ENCODE peak calls at places on chromosome 9, in nine cellular contexts. Y is tibial artery, R is progenitor cell of endocrine pancreas, P is neural progenitor cell, O is tibial nerve, B is uterus, I is foreskin fibroblast, L is HFFc6, W is lower leg skin. M is an unnamed sample.

GRCh38 chr9:125405938-125406811 is 144.5 kb downstream of the GAPVD1 start:
- DNase-seq in I (no peak), P (no peak), R (no peak), B (no peak), O (no peak), L (peak; percentile 57), W (no peak), Y (no peak), M (no peak)

GRCh38 chr9:93304574-93305496 is 120.9 kb downstream of the WNK2 start:
- DNase-seq in O (peak; percentile 58), L (peak; percentile 48), B (peak; percentile 55), Y (peak; percentile 69), W (peak; percentile 40), R (peak; percentile 56), P (peak; percentile 81), I (peak; percentile 32), M (no peak)

GRCh38 chr9:116437411-116438370 is 249.4 kb upstream of the TRIM32 start:
- DNase-seq in R (no peak), L (no peak), P (no peak), Y (no peak), I (no peak), O (no peak), W (no peak), B (no peak), M (no peak)

GRCh38 chr9:211557-211956 is 3.1 kb upstream of the DOCK8 start:
- DNase-seq in O (peak; percentile 46), L (no peak), W (no peak), I (no peak), B (no peak), Y (no peak), R (no peak), P (no peak), M (no peak)

GRCh38 chr9:92175441-92175840 is 60.2 kb upstream of the SPTLC1 start:
- DNase-seq in R (no peak), O (no peak), I (no peak), L (no peak), Y (no peak), P (no peak), W (no peak), B (no peak), M (no peak)

GRCh38 chr9:137402752-137403151 is 20.2 kb downstream of the EXD3 start:
- DNase-seq in B (no peak), P (no peak), R (no peak), I (no peak), O (no peak), L (no peak), W (no peak), Y (no peak), M (no peak)

GRCh38 chr9:92324889-92325268 is 271 bp downstream of the NOL8 start:
- DNase-seq in R (no peak), B (peak; percentile 61), W (no peak), P (no peak), Y (no peak), I (peak; percentile 14), O (no peak), L (peak; percentile 4), M (peak; percentile 29)

GRCh38 chr9:19232830-19233194 is 2.3 kb downstream of the DENND4C start:
- DNase-seq in I (peak; percentile 19), O (no peak), L (peak; percentile 14), Y (no peak), P (no peak), W (no peak), R (no peak), B (no peak), M (no peak)

GRCh38 chr9:73715591-73715990 is 563.9 kb downstream of the ANXA1 start:
- DNase-seq in I (no peak), L (no peak), O (no peak), B (no peak), W (no peak), R (no peak), P (no peak), Y (no peak), M (no peak)

GRCh38 chr9:130857864-130858730 is 23.0 kb downstream of the ABL1 start:
- DNase-seq in I (peak; percentile 68), R (no peak), B (peak; percentile 76), L (peak; percentile 74), P (no peak), Y (peak; percentile 93), W (no peak), O (peak; percentile 82), M (no peak)

GRCh38 chr9:82606761-82607382 is 456.1 kb downstream of the RASEF start:
- DNase-seq in R (peak; percentile 31), B (peak; percentile 28), O (peak; percentile 60), I (peak; percentile 45), Y (no peak), L (peak; percentile 74), W (peak; percentile 21), P (peak; percentile 77), M (no peak)

GRCh38 chr9:133830310-133830709 is 92.2 kb upstream of the SARDH start:
- DNase-seq in L (no peak), W (no peak), O (no peak), P (no peak), Y (no peak), B (no peak), R (no peak), I (no peak), M (no peak)

GRCh38 chr9:107557236-107557990 is 67.8 kb upstream of the KLF4 start:
- DNase-seq in I (no peak), L (no peak), P (no peak), R (no peak), Y (no peak), O (no peak), W (no peak), B (no peak), M (no peak)

GRCh38 chr9:89436963-89437625 is 60.8 kb downstream of the SEMA4D start:
- DNase-seq in B (no peak), Y (no peak), L (no peak), P (no peak), O (no peak), W (no peak), R (no peak), I (no peak), M (no peak)

GRCh38 chr9:18396102-18396728 is 77.7 kb upstream of the ADAMTSL1 start:
- DNase-seq in W (no peak), R (no peak), I (no peak), O (no peak), Y (no peak), B (no peak), P (peak; percentile 4), L (peak; percentile 31), M (no peak)

GRCh38 chr9:124197177-124198095 is 60.3 kb upstream of the NEK6 start:
- DNase-seq in W (no peak), P (no peak), L (no peak), R (no peak), Y (no peak), B (no peak), I (no peak), O (no peak), M (no peak)
- TF ChIP-seq CTCF in W (no peak), P (no peak), L (no peak), R (no peak), Y (no peak), B (no peak), I (no peak), O (no peak), M (no peak)

DNA sequence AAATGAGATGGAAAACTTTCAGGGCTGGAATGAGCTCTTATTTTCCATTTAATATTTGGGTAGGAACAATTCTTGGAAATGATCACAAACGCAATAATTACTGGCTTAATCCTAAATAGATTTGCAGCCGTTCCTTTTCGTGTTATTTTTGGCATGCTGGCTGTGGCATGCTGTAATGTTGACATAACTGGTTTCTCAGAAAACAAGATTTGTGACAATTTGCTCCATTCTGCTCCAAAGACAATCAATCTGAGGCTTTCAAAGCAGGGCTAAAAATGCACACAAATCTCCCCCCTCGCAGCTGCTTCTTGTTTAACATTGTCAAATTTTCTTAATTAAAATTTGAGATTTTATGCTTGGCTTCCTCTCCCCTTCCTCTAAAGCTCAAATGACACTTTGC is 151.2 kb downstream of the TTC39B start:
- DNase-seq in I (no peak), L (no peak), R (no peak), W (peak; percentile 31), P (no peak), Y (peak; percentile 81), B (peak; percentile 41), O (peak; percentile 57), M (no peak)
- TF ChIP-seq CTCF in I (no peak), L (no peak), R (no peak), W (no peak), P (no peak), Y (no peak), B (no peak), O (no peak), M (no peak)

GRCh38 chr9:32136700-32137339 is 247.6 kb upstream of the ACO1 start:
- DNase-seq in P (peak; percentile 47), L (no peak), O (no peak), B (no peak), I (no peak), W (no peak), Y (no peak), R (no peak), M (no peak)
- TF ChIP-seq CTCF in P (peak; percentile 45), L (no peak), O (no peak), B (no peak), I (no peak), W (no peak), Y (no peak), R (peak; percentile 8), M (no peak)

DNA sequence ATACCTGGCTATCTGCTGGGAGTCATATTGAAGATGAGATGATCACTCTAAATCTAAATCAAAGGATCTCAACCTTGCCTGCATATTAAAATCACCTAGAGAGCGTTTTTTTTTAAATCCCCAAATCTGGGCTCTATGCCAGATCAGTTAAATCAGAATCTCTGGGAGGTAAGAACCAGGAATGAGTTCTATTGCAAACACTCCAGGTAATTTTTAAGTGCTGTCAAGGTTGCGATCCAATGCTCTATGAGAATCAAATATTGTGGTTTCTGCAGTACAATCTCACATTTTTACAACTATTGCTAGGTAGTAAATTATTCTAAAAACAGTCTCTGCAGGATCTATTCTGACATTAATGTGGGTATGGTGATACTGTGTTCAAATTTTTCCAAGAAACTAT is 202.3 kb upstream of the OR13F1 start:
- DNase-seq in Y (no peak), W (no peak), L (no peak), B (no peak), R (no peak), P (no peak), I (no peak), O (no peak), M (no peak)
- TF ChIP-seq CTCF in Y (no peak), W (no peak), L (no peak), B (no peak), R (no peak), P (no peak), I (no peak), O (no peak), M (no peak)

GRCh38 chr9:112091805-112092204 is 83.3 kb downstream of the SUSD1 start:
- DNase-seq in P (peak; percentile 78), B (no peak), R (no peak), I (no peak), Y (no peak), L (peak; percentile 16), O (no peak), W (no peak), M (no peak)
- TF ChIP-seq CTCF in P (peak; percentile 62), B (no peak), R (no peak), I (peak; percentile 53), Y (no peak), L (peak; percentile 59), O (no peak), W (no peak), M (no peak)